ENCODE peak calls at places on chromosomes 2 and 18, in six cellular contexts. R is kidney, A is substantia nigra, T is HEK293T, Q is Right ventricle myocardium superior, S is BJ. C is an unnamed sample.

GRCh38 chr2:147688252-147688651 is 156.6 kb upstream of the ACVR2A start:
- DNase-seq in R (no peak), A (no peak), T (no peak), Q (no peak), S (no peak), C (no peak)

GRCh38 chr18:61589724-61590065 is 256.5 kb downstream of the CDH20 start:
- DNase-seq in R (no peak), A (no peak), T (no peak), Q (no peak), S (no peak), C (no peak)

GRCh38 chr2:100882645-100883613 is 63.0 kb downstream of the NPAS2 start:
- DNase-seq in R (no peak), A (no peak), T (no peak), Q (no peak), S (no peak), C (no peak)

GRCh38 chr18:40708726-40709125 is 1246.3 kb upstream of the PIK3C3 start:
- DNase-seq in R (no peak), A (no peak), T (no peak), Q (no peak), S (no peak), C (no peak)

GRCh38 chr2:227033471-227034148 is 130.4 kb downstream of the COL4A4 start:
- DNase-seq in R (peak; percentile 72), A (peak; percentile 16), T (peak; percentile 72), Q (peak; percentile 49), S (no peak), C (no peak)

GRCh38 chr18:35324926-35325655 is 19.1 kb downstream of the ZNF24 start:
- DNase-seq in R (no peak), A (no peak), T (no peak), Q (no peak), S (no peak), C (no peak)

GRCh38 chr18:69239849-69240248 is 160.8 kb upstream of the DOK6 start:
- DNase-seq in R (no peak), A (peak; percentile 48), T (no peak), Q (no peak), S (no peak), C (no peak)

GRCh38 chr2:176567361-176567760 is 298.1 kb downstream of the MTX2 start:
- DNase-seq in R (no peak), A (no peak), T (no peak), Q (no peak), S (no peak), C (no peak)

GRCh38 chr18:10299686-10300085 is 154.7 kb upstream of the APCDD1 start:
- DNase-seq in R (no peak), A (no peak), T (no peak), Q (no peak), S (peak; percentile 50), C (no peak)

GRCh38 chr18:62331581-62332436 is 6.7 kb downstream of the TNFRSF11A start:
- DNase-seq in R (no peak), A (no peak), T (no peak), Q (peak; percentile 63), S (no peak), C (peak; percentile 88)

GRCh38 chr2:217988014-217988839 is 14.6 kb downstream of the TNS1 start:
- DNase-seq in R (peak; percentile 95), A (peak; percentile 76), T (peak; percentile 83), Q (peak; percentile 90), S (no peak), C (peak; percentile 95)

GRCh38 chr2:154710685-154711084 is 12.2 kb downstream of the KCNJ3 start:
- DNase-seq in R (no peak), A (no peak), T (no peak), Q (no peak), S (no peak), C (no peak)

GRCh38 chr2:27796991-27797752 is 25.7 kb downstream of the MRPL33 start:
- DNase-seq in R (no peak), A (no peak), T (no peak), Q (peak; percentile 78), S (no peak), C (no peak)

GRCh38 chr2:42974697-42975357 is 182.4 kb upstream of the HAAO start:
- DNase-seq in R (peak; percentile 90), A (peak; percentile 77), T (peak; percentile 81), Q (peak; percentile 89), S (no peak), C (peak; percentile 90)

GRCh38 chr2:159042115-159042850 is 73.8 kb downstream of the TANC1 start:
- DNase-seq in R (no peak), A (no peak), T (no peak), Q (peak; percentile 57), S (no peak), C (no peak)

GRCh38 chr2:215579809-215580208 is 143.9 kb upstream of the FN1 start:
- DNase-seq in R (no peak), A (no peak), T (no peak), Q (no peak), S (peak; percentile 69), C (no peak)

GRCh38 chr18:48124857-48125626 is 194.6 kb upstream of the SMAD2 start:
- DNase-seq in R (no peak), A (no peak), T (no peak), Q (no peak), S (no peak), C (no peak)

GRCh38 chr2:73112026-73112912 is 479 bp downstream of the RAB11FIP5 start:
- DNase-seq in R (no peak), A (peak; percentile 53), T (peak; percentile 45), Q (peak; percentile 54), S (no peak), C (no peak)

GRCh38 chr2:201860541-201861154 is 54.3 kb downstream of the CDK15 start:
- DNase-seq in R (no peak), A (peak; percentile 44), T (peak; percentile 72), Q (no peak), S (no peak), C (no peak)

GRCh38 chr2:44166096-44166495 is 2.6 kb upstream of the PPM1B start:
- DNase-seq in R (peak; percentile 74), A (no peak), T (no peak), Q (no peak), S (no peak), C (no peak)

GRCh38 chr2:27954261-27954673 is 63.7 kb downstream of the BABAM2 start:
- DNase-seq in R (no peak), A (peak; percentile 10), T (no peak), Q (no peak), S (no peak), C (no peak)

GRCh38 chr18:36850527-36851201 is 21.7 kb downstream of the KIAA1328 start:
- DNase-seq in R (no peak), A (no peak), T (no peak), Q (no peak), S (peak; percentile 75), C (no peak)

GRCh38 chr2:110810404-110810803 is 78.0 kb downstream of the ACOXL start:
- DNase-seq in R (no peak), A (no peak), T (no peak), Q (no peak), S (no peak), C (no peak)

GRCh38 chr2:135637456-135638087 is 104.1 kb upstream of the UBXN4 start:
- DNase-seq in R (no peak), A (no peak), T (no peak), Q (no peak), S (no peak), C (no peak)

GRCh38 chr2:237483018-237483731 is 3.9 kb upstream of the MLPH start:
- DNase-seq in R (peak; percentile 39), A (no peak), T (no peak), Q (no peak), S (no peak), C (no peak)

GRCh38 chr18:7395566-7395965 is 164.7 kb downstream of the LRRC30 start:
- DNase-seq in R (no peak), A (no peak), T (no peak), Q (no peak), S (no peak), C (no peak)

GRCh38 chr2:85861180-85861579 is 27.6 kb downstream of the ST3GAL5 start:
- DNase-seq in R (no peak), A (no peak), T (no peak), Q (no peak), S (no peak), C (no peak)

GRCh38 chr2:39379643-39380524 is 57.2 kb downstream of the MAP4K3 start:
- DNase-seq in R (no peak), A (no peak), T (peak; percentile 27), Q (no peak), S (peak; percentile 19), C (no peak)

GRCh38 chr18:14919666-14920065 is 171.7 kb downstream of the ANKRD30B start:
- DNase-seq in R (no peak), A (no peak), T (no peak), Q (no peak), S (no peak), C (no peak)

GRCh38 chr2:138676654-138677053 is 103.5 kb downstream of the NXPH2 start:
- DNase-seq in R (no peak), A (no peak), T (no peak), Q (no peak), S (no peak), C (no peak)

GRCh38 chr2:118808429-118808809 is 39.0 kb downstream of the EN1 start:
- DNase-seq in R (no peak), A (peak; percentile 1), T (no peak), Q (no peak), S (no peak), C (no peak)

GRCh38 chr2:121828281-121828731 is 72.9 kb downstream of the TSN start:
- DNase-seq in R (no peak), A (no peak), T (no peak), Q (no peak), S (no peak), C (no peak)

GRCh38 chr2:66432801-66433694 is 1.9 kb upstream of the MEIS1 start:
- DNase-seq in R (peak; percentile 95), A (peak; percentile 93), T (peak; percentile 76), Q (peak; percentile 91), S (peak; percentile 74), C (peak; percentile 94)

GRCh38 chr18:60053747-60054304 is 154.0 kb downstream of the PMAIP1 start:
- DNase-seq in R (no peak), A (no peak), T (no peak), Q (no peak), S (peak; percentile 84), C (no peak)

GRCh38 chr18:31206064-31206463 is 43.4 kb upstream of the DSC1 start:
- DNase-seq in R (no peak), A (no peak), T (no peak), Q (no peak), S (no peak), C (no peak)

GRCh38 chr2:173086518-173087213 is 11.0 kb downstream of the MAP3K20 start:
- DNase-seq in R (no peak), A (no peak), T (no peak), Q (no peak), S (no peak), C (no peak)

GRCh38 chr18:22563098-22563707 is 145.5 kb upstream of the CTAGE1 start:
- DNase-seq in R (no peak), A (no peak), T (peak; percentile 79), Q (no peak), S (no peak), C (no peak)

GRCh38 chr2:128290356-128290755 is 28.3 kb downstream of the HS6ST1 start:
- DNase-seq in R (no peak), A (no peak), T (no peak), Q (no peak), S (no peak), C (no peak)

GRCh38 chr2:135899567-135899966 is 23.3 kb upstream of the MCM6 start:
- DNase-seq in R (no peak), A (no peak), T (no peak), Q (no peak), S (no peak), C (no peak)

C was measured in posterior vena cava.